ENCODE peak calls at places on chromosomes 6 and 20, in six cellular contexts. One of them, this sample, is unnamed. For H3K36me3, the result is how much of the 10 kb centered on the place peaks cover.

GRCh38 chr6:129766959-129767728 is 57.2 kb upstream of the ARHGAP18 start:
- DNase-seq in ovary: no peak
- DNase-seq in HepG2: no peak
- DNase-seq in prostate gland: no peak
- DNase-seq in esophagus squamous epithelium: no peak
- DNase-seq in heart left ventricle: no peak
- DNase-seq in this sample: peak

GRCh38 chr20:44706371-44707258 is 8.6 kb upstream of the CCN5 start:
- DNase-seq in ovary: no peak
- DNase-seq in HepG2: no peak
- DNase-seq in prostate gland: no peak
- DNase-seq in esophagus squamous epithelium: no peak
- DNase-seq in heart left ventricle: no peak
- DNase-seq in this sample: no peak

GRCh38 chr6:82129814-82130213 is 117.7 kb downstream of the IBTK start:
- DNase-seq in ovary: no peak
- DNase-seq in HepG2: peak
- DNase-seq in prostate gland: no peak
- DNase-seq in esophagus squamous epithelium: no peak
- DNase-seq in heart left ventricle: no peak
- DNase-seq in this sample: no peak

GRCh38 chr6:139323511-139324445 is 32.0 kb upstream of the TXLNB start:
- DNase-seq in ovary: peak
- DNase-seq in HepG2: peak
- DNase-seq in prostate gland: no peak
- DNase-seq in esophagus squamous epithelium: peak
- DNase-seq in heart left ventricle: peak
- DNase-seq in this sample: peak

GRCh38 chr6:69887026-69887425 is 20.7 kb downstream of the COL19A1 start:
- DNase-seq in ovary: no peak
- DNase-seq in HepG2: no peak
- DNase-seq in prostate gland: no peak
- DNase-seq in esophagus squamous epithelium: no peak
- DNase-seq in heart left ventricle: no peak
- DNase-seq in this sample: no peak

GRCh38 chr6:138956244-138956924 is 31.7 kb downstream of the REPS1 start:
- DNase-seq in ovary: no peak
- DNase-seq in HepG2: peak
- DNase-seq in prostate gland: no peak
- DNase-seq in esophagus squamous epithelium: no peak
- DNase-seq in heart left ventricle: no peak
- DNase-seq in this sample: no peak

GRCh38 chr6:160431231-160431630 is 83.1 kb downstream of the SLC22A3 start:
- DNase-seq in ovary: peak
- DNase-seq in HepG2: no peak
- DNase-seq in prostate gland: no peak
- DNase-seq in esophagus squamous epithelium: no peak
- DNase-seq in heart left ventricle: peak
- DNase-seq in this sample: peak

GRCh38 chr20:62296724-62297448 is 5.9 kb upstream of the ADRM1 start:
- DNase-seq in ovary: no peak
- DNase-seq in HepG2: no peak
- DNase-seq in prostate gland: no peak
- DNase-seq in esophagus squamous epithelium: no peak
- DNase-seq in heart left ventricle: no peak
- DNase-seq in this sample: peak

GRCh38 chr6:165232277-165232654 is 77.1 kb downstream of the C6orf118 start:
- DNase-seq in ovary: no peak
- DNase-seq in HepG2: no peak
- DNase-seq in prostate gland: no peak
- DNase-seq in esophagus squamous epithelium: no peak
- DNase-seq in heart left ventricle: no peak
- DNase-seq in this sample: no peak

GRCh38 chr20:52890130-52890529 is 82.0 kb upstream of the TSHZ2 start:
- DNase-seq in ovary: no peak
- DNase-seq in HepG2: no peak
- DNase-seq in prostate gland: no peak
- DNase-seq in esophagus squamous epithelium: no peak
- DNase-seq in heart left ventricle: no peak
- DNase-seq in this sample: no peak

GRCh38 chr20:60138263-60139127 is 180.3 kb downstream of the CDH26 start:
- DNase-seq in ovary: peak
- DNase-seq in HepG2: no peak
- DNase-seq in prostate gland: peak
- DNase-seq in esophagus squamous epithelium: no peak
- DNase-seq in heart left ventricle: no peak
- DNase-seq in this sample: peak

GRCh38 chr6:101011165-101011564 is 130.0 kb upstream of the ASCC3 start:
- DNase-seq in ovary: no peak
- DNase-seq in HepG2: no peak
- DNase-seq in prostate gland: no peak
- DNase-seq in esophagus squamous epithelium: no peak
- DNase-seq in heart left ventricle: no peak
- DNase-seq in this sample: no peak

GRCh38 chr6:139820191-139820590 is 445.7 kb upstream of the CITED2 start:
- DNase-seq in ovary: no peak
- DNase-seq in HepG2: no peak
- DNase-seq in prostate gland: no peak
- DNase-seq in esophagus squamous epithelium: no peak
- DNase-seq in heart left ventricle: no peak
- DNase-seq in this sample: no peak

GRCh38 chr6:85459224-85459901 is 9.5 kb downstream of the NT5E start:
- DNase-seq in ovary: no peak
- DNase-seq in HepG2: no peak
- DNase-seq in prostate gland: no peak
- DNase-seq in esophagus squamous epithelium: no peak
- DNase-seq in heart left ventricle: no peak
- DNase-seq in this sample: no peak

GRCh38 chr6:15431762-15432495 is 186.1 kb downstream of the JARID2 start:
- DNase-seq in ovary: no peak
- DNase-seq in HepG2: peak
- DNase-seq in prostate gland: no peak
- DNase-seq in esophagus squamous epithelium: no peak
- DNase-seq in heart left ventricle: no peak
- DNase-seq in this sample: no peak

GRCh38 chr20:1809611-1810510 is 85.3 kb upstream of the SIRPA start:
- DNase-seq in ovary: no peak
- DNase-seq in HepG2: no peak
- DNase-seq in prostate gland: no peak
- DNase-seq in esophagus squamous epithelium: no peak
- DNase-seq in heart left ventricle: no peak
- DNase-seq in this sample: no peak

GRCh38 chr20:58699246-58700107 is 6.9 kb downstream of the NPEPL1 start:
- DNase-seq in ovary: no peak
- DNase-seq in HepG2: no peak
- DNase-seq in prostate gland: no peak
- DNase-seq in esophagus squamous epithelium: no peak
- DNase-seq in heart left ventricle: peak
- DNase-seq in this sample: no peak

GRCh38 chr6:56222509-56222908 is 24.9 kb downstream of the COL21A1 start:
- DNase-seq in ovary: no peak
- DNase-seq in HepG2: no peak
- DNase-seq in prostate gland: no peak
- DNase-seq in esophagus squamous epithelium: no peak
- DNase-seq in heart left ventricle: no peak
- DNase-seq in this sample: no peak

GRCh38 chr20:21514553-21515251 is 838 bp upstream of the NKX2-2 start:
- DNase-seq in ovary: no peak
- DNase-seq in HepG2: no peak
- DNase-seq in prostate gland: no peak
- DNase-seq in esophagus squamous epithelium: no peak
- DNase-seq in heart left ventricle: no peak
- DNase-seq in this sample: no peak

GRCh38 chr6:110542311-110543024 is 66.1 kb upstream of the SLC22A16 start:
- DNase-seq in ovary: no peak
- DNase-seq in HepG2: no peak
- DNase-seq in prostate gland: no peak
- DNase-seq in esophagus squamous epithelium: no peak
- DNase-seq in heart left ventricle: peak
- DNase-seq in this sample: no peak

GRCh38 chr20:35490736-35491181 is 35.4 kb downstream of the CEP250 start:
- DNase-seq in ovary: no peak
- DNase-seq in HepG2: no peak
- DNase-seq in prostate gland: no peak
- DNase-seq in esophagus squamous epithelium: peak
- DNase-seq in heart left ventricle: no peak
- DNase-seq in this sample: no peak
- TF ChIP-seq POLR2A in ovary: no peak
- TF ChIP-seq POLR2A in HepG2: no peak
- TF ChIP-seq POLR2A in prostate gland: no peak
- TF ChIP-seq POLR2A in esophagus squamous epithelium: no peak
- TF ChIP-seq POLR2A in heart left ventricle: no peak
- TF ChIP-seq POLR2A in this sample: no peak

GRCh38 chr6:113994934-113995342 is 24.0 kb upstream of the HDAC2 start:
- DNase-seq in ovary: no peak
- DNase-seq in HepG2: peak
- DNase-seq in prostate gland: peak
- DNase-seq in esophagus squamous epithelium: no peak
- DNase-seq in heart left ventricle: peak
- DNase-seq in this sample: peak
- TF ChIP-seq CTCF in ovary: no peak
- TF ChIP-seq CTCF in HepG2: peak
- TF ChIP-seq CTCF in prostate gland: peak
- TF ChIP-seq CTCF in esophagus squamous epithelium: peak
- TF ChIP-seq CTCF in heart left ventricle: peak
- TF ChIP-seq CTCF in this sample: peak

GRCh38 chr20:24977336-24977735 is 15.2 kb downstream of the APMAP start:
- DNase-seq in ovary: no peak
- DNase-seq in HepG2: no peak
- DNase-seq in prostate gland: no peak
- DNase-seq in esophagus squamous epithelium: no peak
- DNase-seq in heart left ventricle: no peak
- DNase-seq in this sample: no peak
- H3K36me3 ChIP-seq in ovary: under half
- H3K36me3 ChIP-seq in HepG2: half or more
- H3K36me3 ChIP-seq in prostate gland: under half
- H3K36me3 ChIP-seq in esophagus squamous epithelium: under half
- H3K36me3 ChIP-seq in heart left ventricle: half or more
- H3K36me3 ChIP-seq in this sample: under half

GRCh38 chr6:53547815-53548496 is 3.1 kb upstream of the GCLC start:
- DNase-seq in ovary: peak
- DNase-seq in HepG2: peak
- DNase-seq in prostate gland: peak
- DNase-seq in esophagus squamous epithelium: peak
- DNase-seq in heart left ventricle: peak
- DNase-seq in this sample: peak
- TF ChIP-seq POLR2A in ovary: peak
- TF ChIP-seq POLR2A in HepG2: peak
- TF ChIP-seq POLR2A in prostate gland: peak
- TF ChIP-seq POLR2A in esophagus squamous epithelium: peak
- TF ChIP-seq POLR2A in heart left ventricle: no peak
- TF ChIP-seq POLR2A in this sample: peak

GRCh38 chr6:106100755-106101154 is 14.6 kb downstream of the PRDM1 start:
- DNase-seq in ovary: no peak
- DNase-seq in HepG2: no peak
- DNase-seq in prostate gland: no peak
- DNase-seq in esophagus squamous epithelium: no peak
- DNase-seq in heart left ventricle: no peak
- DNase-seq in this sample: no peak
- TF ChIP-seq CTCF in ovary: no peak
- TF ChIP-seq CTCF in HepG2: no peak
- TF ChIP-seq CTCF in prostate gland: no peak
- TF ChIP-seq CTCF in esophagus squamous epithelium: no peak
- TF ChIP-seq CTCF in heart left ventricle: no peak
- TF ChIP-seq CTCF in this sample: no peak

DNA sequence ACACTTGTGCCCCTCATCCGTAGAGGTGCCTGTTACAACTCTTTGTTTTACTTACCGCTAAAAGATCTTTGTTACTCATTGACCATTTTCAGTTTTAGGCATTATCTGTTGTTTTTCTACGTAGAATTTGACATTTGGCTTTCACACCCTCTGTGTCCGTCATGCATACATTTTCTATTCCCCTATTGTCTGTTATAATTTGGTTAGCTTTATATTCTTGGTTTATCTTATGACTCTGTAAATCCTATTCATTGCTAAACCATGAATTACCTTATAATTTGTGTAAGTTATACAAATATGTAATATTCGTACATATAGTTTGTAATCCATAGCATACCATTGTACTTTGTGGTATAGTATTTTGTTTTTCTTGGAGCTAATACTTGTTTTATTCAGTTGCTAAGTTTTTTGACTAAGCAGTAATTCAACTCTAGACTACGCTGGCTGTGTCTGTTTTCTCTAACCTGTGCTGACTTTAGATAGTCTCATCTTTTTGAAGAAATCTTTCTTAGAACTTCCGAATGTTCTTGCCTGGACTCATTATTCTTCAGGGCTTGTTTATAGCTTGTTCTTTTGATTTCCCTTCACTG is 21.8 kb downstream of the CDC5L start:
- DNase-seq in ovary: no peak
- DNase-seq in HepG2: no peak
- DNase-seq in prostate gland: no peak
- DNase-seq in esophagus squamous epithelium: no peak
- DNase-seq in heart left ventricle: no peak
- DNase-seq in this sample: no peak
- H3K36me3 ChIP-seq in ovary: under half
- H3K36me3 ChIP-seq in HepG2: half or more
- H3K36me3 ChIP-seq in prostate gland: under half
- H3K36me3 ChIP-seq in esophagus squamous epithelium: under half
- H3K36me3 ChIP-seq in heart left ventricle: half or more
- H3K36me3 ChIP-seq in this sample: half or more

GRCh38 chr6:29726795-29727194 is 3.6 kb downstream of the HLA-F start:
- DNase-seq in ovary: no peak
- DNase-seq in HepG2: no peak
- DNase-seq in prostate gland: no peak
- DNase-seq in esophagus squamous epithelium: no peak
- DNase-seq in heart left ventricle: no peak
- DNase-seq in this sample: no peak
- TF ChIP-seq POLR2A in ovary: no peak
- TF ChIP-seq POLR2A in HepG2: no peak
- TF ChIP-seq POLR2A in prostate gland: no peak
- TF ChIP-seq POLR2A in esophagus squamous epithelium: no peak
- TF ChIP-seq POLR2A in heart left ventricle: no peak
- TF ChIP-seq POLR2A in this sample: no peak

GRCh38 chr6:1611322-1611571 is 1.5 kb downstream of the FOXC1 start:
- DNase-seq in ovary: no peak
- DNase-seq in HepG2: no peak
- DNase-seq in prostate gland: no peak
- DNase-seq in esophagus squamous epithelium: no peak
- DNase-seq in heart left ventricle: no peak
- DNase-seq in this sample: no peak
- TF ChIP-seq CTCF in ovary: no peak
- TF ChIP-seq CTCF in HepG2: peak
- TF ChIP-seq CTCF in prostate gland: no peak
- TF ChIP-seq CTCF in esophagus squamous epithelium: peak
- TF ChIP-seq CTCF in heart left ventricle: peak
- TF ChIP-seq CTCF in this sample: no peak

GRCh38 chr20:10648651-10649050 is 25.1 kb downstream of the JAG1 start:
- DNase-seq in ovary: peak
- DNase-seq in HepG2: no peak
- DNase-seq in prostate gland: no peak
- DNase-seq in esophagus squamous epithelium: no peak
- DNase-seq in heart left ventricle: no peak
- DNase-seq in this sample: no peak
- H3K36me3 ChIP-seq in ovary: under half
- H3K36me3 ChIP-seq in HepG2: half or more
- H3K36me3 ChIP-seq in prostate gland: under half
- H3K36me3 ChIP-seq in esophagus squamous epithelium: half or more
- H3K36me3 ChIP-seq in heart left ventricle: half or more
- H3K36me3 ChIP-seq in this sample: under half

This sample was measured in adrenal gland.